ENCODE peak calls at places on chromosomes 1 and 21, in five cellular contexts. P is bronchial epithelial cell, V is sigmoid colon, S is lung, J is left ventricle myocardium inferior. K is an unnamed sample.

GRCh38 chr1:86521522-86521891 is 25.4 kb upstream of the CLCA4 start:
- DNase-seq in P (no peak), V (no peak), S (no peak), J (no peak), K (no peak)

GRCh38 chr1:109906160-109906838 is 4.3 kb upstream of the CSF1 start:
- DNase-seq in P (no peak), V (no peak), S (no peak), J (no peak), K (no peak)

GRCh38 chr1:67888707-67889106 is 55.4 kb upstream of the GNG12 start:
- DNase-seq in P (no peak), V (no peak), S (no peak), J (no peak), K (peak; percentile 29)

GRCh38 chr1:65177457-65177856 is 29.5 kb downstream of the AK4 start:
- DNase-seq in P (peak; percentile 96), V (no peak), S (no peak), J (no peak), K (peak; percentile 46)

GRCh38 chr1:91020486-91020885 is 1.3 kb downstream of the ZNF644 start:
- DNase-seq in P (no peak), V (no peak), S (no peak), J (no peak), K (no peak)

GRCh38 chr1:241612533-241613505 is 27.4 kb downstream of the CHML start:
- DNase-seq in P (peak; percentile 96), V (no peak), S (no peak), J (no peak), K (peak; percentile 95)

GRCh38 chr1:25223471-25223870 is 8.8 kb downstream of the SYF2 start:
- DNase-seq in P (peak; percentile 28), V (no peak), S (no peak), J (no peak), K (peak; percentile 54)

GRCh38 chr1:77398115-77398514 is 116.3 kb downstream of the AK5 start:
- DNase-seq in P (no peak), V (no peak), S (no peak), J (no peak), K (no peak)

GRCh38 chr1:34876406-34876805 is 16.9 kb upstream of the SMIM12 start:
- DNase-seq in P (no peak), V (no peak), S (no peak), J (no peak), K (no peak)

GRCh38 chr1:210373878-210374599 is 45.3 kb downstream of the HHAT start:
- DNase-seq in P (peak; percentile 98), V (peak; percentile 74), S (peak; percentile 60), J (no peak), K (peak; percentile 96)

GRCh38 chr1:51686450-51686849 is 69.6 kb downstream of the OSBPL9 start:
- DNase-seq in P (peak; percentile 97), V (no peak), S (no peak), J (no peak), K (no peak)

GRCh38 chr1:6180578-6181311 is 624 bp upstream of the CHD5 start:
- DNase-seq in P (no peak), V (no peak), S (no peak), J (no peak), K (no peak)

GRCh38 chr21:16117851-16118592 is 388.2 kb downstream of the USP25 start:
- DNase-seq in P (peak; percentile 94), V (no peak), S (no peak), J (no peak), K (peak; percentile 92)

GRCh38 chr1:150410582-150411101 is 46.7 kb downstream of the RPRD2 start:
- DNase-seq in P (no peak), V (no peak), S (no peak), J (no peak), K (peak; percentile 75)

GRCh38 chr1:37146071-37146470 is 111.8 kb upstream of the GRIK3 start:
- DNase-seq in P (no peak), V (no peak), S (no peak), J (no peak), K (no peak)
- TF ChIP-seq CTCF in P (no peak), V (no peak), S (no peak), J (no peak), K (no peak)

GRCh38 chr1:38529337-38529860 is 330.2 kb downstream of the RRAGC start:
- DNase-seq in P (no peak), V (no peak), S (no peak), J (no peak), K (no peak)
- TF ChIP-seq CTCF in P (no peak), V (no peak), S (no peak), J (no peak), K (no peak)

GRCh38 chr1:93594603-93594880 is 87.1 kb downstream of the BCAR3 start:
- DNase-seq in P (no peak), V (no peak), S (no peak), J (no peak), K (no peak)
- TF ChIP-seq CTCF in P (no peak), V (no peak), S (no peak), J (no peak), K (no peak)

DNA sequence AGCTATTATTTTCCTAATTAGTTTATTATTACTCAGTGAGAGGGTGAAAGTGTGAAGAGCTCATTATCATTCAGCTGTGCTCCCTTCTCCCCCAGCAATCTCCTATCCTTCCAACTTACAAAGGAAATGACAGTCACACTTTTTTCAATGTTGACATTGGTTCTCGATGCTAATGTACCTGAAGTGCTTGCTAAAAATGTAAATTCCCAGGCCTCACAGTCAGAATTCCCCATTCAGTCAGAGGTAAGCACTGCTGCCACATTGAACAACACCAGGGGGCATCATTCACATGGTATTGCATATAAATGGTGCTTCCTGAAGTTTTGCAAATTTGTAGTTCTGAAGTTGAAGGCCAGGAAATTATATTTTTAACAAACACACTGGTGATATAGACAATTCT is 132.7 kb upstream of the FOXD3 start:
- DNase-seq in P (no peak), V (no peak), S (no peak), J (no peak), K (no peak)
- TF ChIP-seq CTCF in P (no peak), V (no peak), S (no peak), J (no peak), K (no peak)